ENCODE peak calls at places on chromosomes 3 and 15, in five cellular contexts. K is left ventricle myocardium inferior; Y is CD4-positive, alpha-beta T cell; I is endothelial cell; L is CD8-positive, alpha-beta T cell. G is an unnamed sample.

GRCh38 chr3:52124126-52124525 is 30.1 kb downstream of the POC1A start:
- DNase-seq in K (no peak), Y (no peak), I (no peak), L (no peak), G (no peak)

GRCh38 chr3:11658180-11658579 is 14.5 kb upstream of the VGLL4 start:
- DNase-seq in K (no peak), Y (no peak), I (no peak), L (no peak), G (no peak)

GRCh38 chr15:66595332-66595731 is 29.5 kb upstream of the LCTL start:
- DNase-seq in K (no peak), Y (no peak), I (no peak), L (no peak), G (no peak)

GRCh38 chr3:39317571-39318169 is 11.8 kb upstream of the CCR8 start:
- DNase-seq in K (no peak), Y (no peak), I (no peak), L (no peak), G (no peak)

GRCh38 chr15:55530861-55531313 is 22.9 kb upstream of the DNAAF4 start:
- DNase-seq in K (no peak), Y (no peak), I (no peak), L (no peak), G (no peak)

GRCh38 chr3:64595253-64595694 is 92.5 kb downstream of the ADAMTS9 start:
- DNase-seq in K (peak), Y (no peak), I (no peak), L (no peak), G (no peak)

GRCh38 chr15:70474682-70475438 is 288.5 kb downstream of the UACA start:
- DNase-seq in K (peak), Y (no peak), I (no peak), L (peak), G (no peak)

GRCh38 chr3:126541628-126542339 is 16.9 kb downstream of the C3orf22 start:
- DNase-seq in K (no peak), Y (no peak), I (no peak), L (peak), G (peak)

GRCh38 chr3:55654123-55654787 is 167.1 kb upstream of the WNT5A start:
- DNase-seq in K (no peak), Y (no peak), I (no peak), L (no peak), G (no peak)

GRCh38 chr3:39639344-39640236 is 169.8 kb upstream of the MYRIP start:
- DNase-seq in K (no peak), Y (no peak), I (no peak), L (no peak), G (no peak)

GRCh38 chr15:39321977-39322376 is 258.9 kb upstream of the THBS1 start:
- DNase-seq in K (no peak), Y (no peak), I (no peak), L (no peak), G (no peak)

GRCh38 chr3:24730173-24730572 is 235.5 kb upstream of the THRB start:
- DNase-seq in K (no peak), Y (no peak), I (no peak), L (no peak), G (no peak)

GRCh38 chr3:171390531-171390930 is 69.7 kb downstream of the TNIK start:
- DNase-seq in K (no peak), Y (no peak), I (no peak), L (no peak), G (no peak)

GRCh38 chr3:114855839-114856238 is 291.2 kb downstream of the ZBTB20 start:
- DNase-seq in K (no peak), Y (no peak), I (no peak), L (no peak), G (no peak)

GRCh38 chr3:139353920-139354556 is 10.2 kb downstream of the MRPS22 start:
- DNase-seq in K (no peak), Y (no peak), I (peak), L (no peak), G (no peak)

GRCh38 chr3:331881-332280 is 135.3 kb downstream of the CHL1 start:
- DNase-seq in K (no peak), Y (no peak), I (no peak), L (no peak), G (no peak)

GRCh38 chr15:67025719-67026118 is 39.7 kb upstream of the SMAD3 start:
- DNase-seq in K (no peak), Y (no peak), I (no peak), L (no peak), G (no peak)

DNA sequence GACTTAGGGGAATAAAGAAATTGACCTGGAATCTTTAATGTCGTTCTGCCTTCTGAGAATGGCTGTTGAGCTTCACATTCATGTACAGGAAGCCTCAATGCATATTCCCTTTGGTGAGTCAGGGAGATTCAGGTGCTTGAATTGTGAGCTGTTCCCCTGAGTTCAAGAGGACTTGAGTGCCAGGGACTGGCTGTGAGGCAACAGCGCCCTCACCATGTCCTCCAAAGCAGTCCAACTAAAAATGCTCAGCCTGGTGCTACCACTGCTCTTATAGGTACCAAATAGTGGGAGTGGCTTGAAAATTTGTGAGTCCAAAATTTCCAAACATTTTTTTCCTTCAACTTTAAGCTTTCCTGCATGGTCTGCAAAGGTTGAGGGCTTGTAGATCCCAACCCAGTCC is 54.1 kb downstream of the LEO1 start:
- DNase-seq in K (no peak), Y (no peak), I (peak), L (no peak), G (no peak)
- TF ChIP-seq CTCF in K (peak), Y (no peak), I (no peak), L (no peak), G (no peak)

DNA sequence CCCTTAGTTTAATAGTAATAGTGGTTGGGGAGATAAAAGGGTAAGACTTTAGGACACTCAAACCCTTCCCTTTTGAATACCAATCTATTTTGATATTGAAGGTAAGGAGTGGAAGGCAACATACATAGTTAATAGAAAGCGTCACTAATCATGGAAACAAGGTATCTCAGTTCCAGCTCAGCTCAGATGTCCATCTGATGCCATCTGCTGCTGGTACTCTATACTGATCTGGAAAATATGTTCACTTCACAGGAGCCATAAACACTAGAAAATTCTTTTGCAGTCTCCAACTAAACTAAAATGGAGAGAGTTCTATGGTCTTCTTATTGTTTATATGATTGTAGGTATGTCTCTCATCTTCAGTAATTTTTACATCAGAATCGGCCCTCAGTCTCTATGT is 1777.1 kb downstream of the OTOL1 start:
- DNase-seq in K (no peak), Y (no peak), I (no peak), L (no peak), G (no peak)
- TF ChIP-seq CTCF in K (no peak), Y (no peak), I (no peak), L (no peak), G (no peak)

GRCh38 chr3:143001034-143001368 is 369 bp upstream of the U2SURP start:
- DNase-seq in K (peak), Y (no peak), I (no peak), L (no peak), G (peak)

GRCh38 chr3:143002083-143002712 is 828 bp downstream of the U2SURP start:
- DNase-seq in K (no peak), Y (no peak), I (no peak), L (no peak), G (no peak)

GRCh38 chr3:143000525-143000924 is 845 bp upstream of the U2SURP start:
- DNase-seq in K (no peak), Y (no peak), I (no peak), L (no peak), G (no peak)

GRCh38 chr3:143002727-143003126 is 1.4 kb downstream of the U2SURP start:
- DNase-seq in K (no peak), Y (no peak), I (no peak), L (no peak), G (no peak)

DNA sequence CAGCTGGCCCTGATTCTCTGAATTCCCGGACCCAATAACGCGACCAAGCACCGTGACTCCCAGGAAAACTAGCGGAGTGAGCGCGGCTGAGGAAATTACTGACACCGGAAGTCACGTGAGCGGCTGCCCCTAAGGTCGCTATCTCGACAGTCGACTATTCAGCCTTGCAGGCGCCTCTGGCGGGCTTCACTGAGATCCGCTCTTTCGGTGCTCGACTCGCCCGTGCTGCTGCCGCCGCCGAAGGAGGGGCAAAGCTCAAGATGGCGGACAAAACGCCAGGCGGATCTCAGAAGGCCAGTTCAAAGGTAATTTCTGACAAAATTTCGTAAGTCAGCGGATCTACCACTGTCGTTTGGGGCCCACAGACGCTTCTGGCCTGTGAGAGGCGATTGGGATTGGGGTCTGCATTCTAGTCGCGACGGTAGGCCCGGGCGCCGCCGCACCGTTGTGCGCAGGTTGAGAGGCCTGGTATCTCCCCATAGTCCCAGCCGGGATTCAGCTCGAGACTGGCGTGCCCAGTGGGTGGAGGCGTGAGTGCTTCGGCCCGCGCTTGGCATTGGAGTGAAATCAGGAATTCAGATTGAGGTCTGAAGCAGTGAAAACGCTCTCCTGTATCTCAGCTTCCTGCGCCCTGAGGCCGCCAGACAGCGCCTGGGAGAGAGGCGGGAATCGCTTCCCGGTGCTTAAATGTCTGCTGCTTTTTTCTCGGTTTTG is at the start of gene U2SURP:
- DNase-seq in K (peak), Y (peak), I (peak), L (peak), G (peak)
- TF ChIP-seq CTCF in K (peak), Y (no peak), I (no peak), L (no peak), G (no peak)

GRCh38 chr15:74375303-74375693 is 7.9 kb upstream of the CYP11A1 start:
- DNase-seq in K (peak), Y (peak), I (peak), L (peak), G (peak)

GRCh38 chr15:74376226-74376625 is 8.8 kb upstream of the CYP11A1 start:
- DNase-seq in K (no peak), Y (no peak), I (no peak), L (no peak), G (no peak)

GRCh38 chr15:74373056-74373650 is 5.7 kb upstream of the CYP11A1 start:
- DNase-seq in K (no peak), Y (no peak), I (no peak), L (no peak), G (no peak)

GRCh38 chr15:74373731-74374647 is 6.5 kb upstream of the CYP11A1 start:
- DNase-seq in K (peak), Y (peak), I (peak), L (peak), G (peak)

DNA sequence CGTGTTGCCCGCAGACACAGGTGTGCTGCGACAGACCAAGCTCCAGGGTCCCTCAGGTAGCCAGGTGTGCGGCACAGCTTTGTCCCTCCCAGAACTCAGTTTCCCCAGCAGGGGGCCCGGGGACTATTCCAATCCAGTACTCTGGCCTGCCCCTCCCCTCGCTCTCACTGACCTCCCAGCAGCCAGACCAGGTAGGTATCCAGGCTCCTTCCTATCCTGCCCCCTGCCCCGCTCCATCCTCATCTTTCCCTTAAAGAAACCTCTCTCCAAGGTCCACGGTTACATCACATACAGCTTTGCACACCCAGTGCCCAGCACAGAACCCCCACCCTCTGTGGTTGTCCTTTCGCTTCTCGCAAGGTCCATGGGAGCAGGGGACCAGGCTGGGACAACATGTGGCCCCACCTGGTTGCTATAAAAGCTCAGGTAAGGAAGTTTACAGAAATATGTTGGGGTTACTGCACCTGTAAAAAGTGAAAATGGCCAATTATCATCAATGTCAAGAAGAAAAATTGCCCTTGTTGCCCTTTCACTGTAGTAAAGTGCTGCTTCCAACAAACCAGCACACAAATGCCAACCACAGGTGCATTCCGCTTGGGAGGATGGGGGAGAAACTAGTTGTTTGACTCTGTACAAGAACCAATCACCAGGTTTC is 7.3 kb upstream of the CYP11A1 start:
- DNase-seq in K (no peak), Y (no peak), I (no peak), L (no peak), G (no peak)
- TF ChIP-seq CTCF in K (no peak), Y (no peak), I (no peak), L (peak), G (no peak)

DNA sequence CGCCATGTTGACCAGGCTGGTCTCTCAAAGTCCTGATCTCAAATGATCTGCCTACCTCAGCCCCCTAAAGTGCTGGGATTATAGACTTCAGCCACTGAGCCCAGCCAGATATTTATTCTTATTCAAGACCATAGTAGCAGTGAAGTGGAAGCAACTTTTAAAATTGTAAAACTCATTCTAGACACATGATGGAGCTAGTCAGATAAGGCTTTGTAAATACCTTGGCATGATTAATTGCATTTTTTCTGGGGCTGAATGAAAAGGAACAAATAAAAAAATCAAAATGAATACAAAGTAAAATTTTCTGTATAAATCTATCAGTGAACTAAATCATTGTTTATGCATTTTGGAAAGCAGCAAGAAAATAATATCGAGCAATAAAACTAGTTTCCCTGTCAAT is 4.1 kb upstream of the MYO1E start:
- DNase-seq in K (no peak), Y (no peak), I (no peak), L (no peak), G (no peak)
- TF ChIP-seq CTCF in K (peak), Y (no peak), I (no peak), L (no peak), G (no peak)

DNA sequence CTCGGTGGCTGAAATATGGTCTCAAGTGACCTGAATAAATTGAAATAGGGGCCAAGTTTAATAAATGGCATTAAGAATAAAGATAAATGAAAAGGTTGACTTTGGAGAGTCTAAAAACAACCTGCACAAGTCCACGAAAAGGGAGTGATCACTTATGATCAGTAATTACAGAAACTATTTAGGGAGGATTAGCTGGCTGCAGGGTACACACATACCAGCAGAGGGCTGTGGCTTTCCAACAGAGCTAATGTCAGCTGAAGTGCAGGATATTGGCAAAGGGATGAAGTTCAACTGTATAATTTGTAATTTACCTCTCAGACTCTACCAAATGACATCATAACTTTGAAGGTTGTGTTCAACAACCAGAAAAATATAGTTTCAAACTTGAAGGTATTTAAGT is 86.8 kb downstream of the SYNPR start:
- DNase-seq in K (no peak), Y (no peak), I (peak), L (no peak), G (no peak)
- TF ChIP-seq CTCF in K (peak), Y (no peak), I (peak), L (no peak), G (no peak)

GRCh38 chr3:53509494-53509893 is 15.1 kb downstream of the CACNA1D start:
- DNase-seq in K (no peak), Y (no peak), I (no peak), L (no peak), G (no peak)

GRCh38 chr3:53519047-53519717 is 24.8 kb downstream of the CACNA1D start:
- DNase-seq in K (no peak), Y (no peak), I (no peak), L (no peak), G (no peak)

GRCh38 chr3:53518495-53518981 is 24.1 kb downstream of the CACNA1D start:
- DNase-seq in K (no peak), Y (no peak), I (no peak), L (no peak), G (no peak)

GRCh38 chr3:53516339-53516738 is 21.9 kb downstream of the CACNA1D start:
- DNase-seq in K (no peak), Y (no peak), I (no peak), L (no peak), G (no peak)

GRCh38 chr3:53513556-53514190 is 19.3 kb downstream of the CACNA1D start:
- DNase-seq in K (no peak), Y (no peak), I (no peak), L (no peak), G (no peak)
- TF ChIP-seq CTCF in K (no peak), Y (no peak), I (no peak), L (no peak), G (no peak)

DNA sequence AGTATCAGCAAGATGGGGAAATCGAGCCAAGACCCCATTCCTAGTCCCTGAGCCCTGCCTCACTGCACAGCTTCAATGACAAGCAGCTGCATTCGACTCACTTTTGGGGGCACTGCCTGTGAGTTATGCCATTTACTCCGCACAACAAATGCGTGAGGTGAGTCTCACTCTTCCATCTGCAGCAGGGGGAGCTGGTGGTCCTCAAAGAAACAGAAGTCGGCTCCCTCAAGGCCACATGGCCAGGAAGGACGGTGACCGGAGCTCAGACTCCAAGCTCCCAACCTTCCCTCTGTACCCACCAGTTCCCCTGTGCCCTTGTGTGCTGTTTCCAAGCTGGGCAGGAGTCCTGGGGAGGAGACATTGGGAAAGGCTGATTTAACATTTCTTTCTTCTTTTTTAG is 127.7 kb upstream of the IQSEC1 start:
- DNase-seq in K (no peak), Y (no peak), I (peak), L (no peak), G (no peak)
- TF ChIP-seq CTCF in K (peak), Y (no peak), I (no peak), L (no peak), G (no peak)

G was measured in activated B cell treated with CpG ODN at 0.5 μM for 24 hours.